ENCODE peak calls at places on chromosomes 16 and 17, in eight cellular contexts. O is adrenal gland, G is endodermal cell, U is colonic mucosa, N is GM13977, W is progenitor cell of endocrine pancreas, E is osteoblast, A is prostate gland. H is an unnamed sample.

GRCh38 chr17:48333034-48333491 is 97.0 kb downstream of the SKAP1 start:
- DNase-seq in O (no peak), G (no peak), U (no peak), N (peak), W (no peak), E (no peak), A (no peak), H (no peak)

GRCh38 chr17:48351916-48352332 is 78.1 kb downstream of the SKAP1 start:
- DNase-seq in O (no peak), G (no peak), U (no peak), N (peak), W (no peak), E (peak), A (no peak), H (no peak)

GRCh38 chr16:86018487-86018886 is 119.5 kb downstream of the IRF8 start:
- DNase-seq in O (peak), G (peak), U (peak), N (no peak), W (no peak), E (no peak), A (no peak), H (no peak)

GRCh38 chr16:87995644-87996043 is 44.4 kb downstream of the BANP start:
- DNase-seq in O (peak), G (no peak), U (no peak), N (no peak), W (no peak), E (no peak), A (no peak), H (no peak)

GRCh38 chr16:53041196-53041977 is 11.3 kb downstream of the CHD9NB start:
- DNase-seq in O (no peak), G (peak), U (no peak), N (no peak), W (no peak), E (peak), A (peak), H (peak)

GRCh38 chr16:22253272-22253671 is 43.9 kb upstream of the POLR3E start:
- DNase-seq in O (no peak), G (no peak), U (no peak), N (no peak), W (no peak), E (no peak), A (no peak), H (no peak)

GRCh38 chr16:74650966-74651567 is 15.6 kb downstream of the RFWD3 start:
- DNase-seq in O (no peak), G (no peak), U (no peak), N (no peak), W (no peak), E (no peak), A (no peak), H (peak)

GRCh38 chr17:67689534-67690177 is 28.1 kb upstream of the NOL11 start:
- DNase-seq in O (peak), G (peak), U (peak), N (peak), W (peak), E (peak), A (peak), H (peak)

GRCh38 chr17:33858121-33858520 is 397.0 kb upstream of the CCL2 start:
- DNase-seq in O (no peak), G (peak), U (no peak), N (no peak), W (no peak), E (no peak), A (no peak), H (no peak)

GRCh38 chr17:65593092-65593869 is 31.8 kb upstream of the AXIN2 start:
- DNase-seq in O (no peak), G (peak), U (no peak), N (no peak), W (no peak), E (no peak), A (no peak), H (no peak)

GRCh38 chr16:54171855-54172537 is 114.6 kb downstream of the IRX3 start:
- DNase-seq in O (no peak), G (peak), U (no peak), N (no peak), W (no peak), E (peak), A (no peak), H (no peak)

GRCh38 chr17:49219987-49220386 is 9.5 kb downstream of the ABI3 start:
- DNase-seq in O (no peak), G (peak), U (no peak), N (no peak), W (no peak), E (peak), A (no peak), H (no peak)

GRCh38 chr17:74177018-74177450 is 26.4 kb upstream of the RPL38 start:
- DNase-seq in O (no peak), G (no peak), U (no peak), N (no peak), W (no peak), E (peak), A (no peak), H (no peak)

GRCh38 chr17:31803494-31804213 is 55.4 kb downstream of the COPRS start:
- DNase-seq in O (no peak), G (no peak), U (peak), N (no peak), W (no peak), E (peak), A (no peak), H (no peak)

GRCh38 chr17:58278661-58279015 is 2.1 kb downstream of the MPO start:
- DNase-seq in O (peak), G (no peak), U (no peak), N (peak), W (no peak), E (peak), A (no peak), H (no peak)

GRCh38 chr17:68080411-68081150 is 45.0 kb downstream of the KPNA2 start:
- DNase-seq in O (no peak), G (no peak), U (no peak), N (no peak), W (no peak), E (no peak), A (no peak), H (no peak)

GRCh38 chr17:69906306-69906705 is 168.7 kb upstream of the KCNJ16 start:
- DNase-seq in O (no peak), G (no peak), U (no peak), N (no peak), W (no peak), E (no peak), A (no peak), H (no peak)

GRCh38 chr16:51374346-51374745 is 223.3 kb upstream of the SALL1 start:
- DNase-seq in O (no peak), G (no peak), U (no peak), N (no peak), W (no peak), E (no peak), A (no peak), H (no peak)

GRCh38 chr16:85309656-85310587 is 197.7 kb upstream of the CIBAR2 start:
- DNase-seq in O (no peak), G (peak), U (no peak), N (peak), W (no peak), E (no peak), A (no peak), H (no peak)

GRCh38 chr16:79209308-79209707 is 391.2 kb downstream of the MAF start:
- DNase-seq in O (no peak), G (no peak), U (no peak), N (no peak), W (no peak), E (no peak), A (no peak), H (no peak)

GRCh38 chr16:24537474-24538337 is 1.7 kb upstream of the RBBP6 start:
- DNase-seq in O (no peak), G (no peak), U (no peak), N (no peak), W (no peak), E (no peak), A (no peak), H (no peak)

GRCh38 chr17:57257911-57258885 is 1.9 kb downstream of the MSI2 start:
- DNase-seq in O (no peak), G (peak), U (peak), N (no peak), W (no peak), E (no peak), A (no peak), H (peak)

GRCh38 chr17:80125656-80126448 is 21.1 kb downstream of the EIF4A3 start:
- DNase-seq in O (no peak), G (no peak), U (no peak), N (no peak), W (no peak), E (peak), A (no peak), H (no peak)

GRCh38 chr16:71467810-71468209 is 5.8 kb upstream of the ZNF23 start:
- DNase-seq in O (no peak), G (peak), U (no peak), N (peak), W (peak), E (peak), A (no peak), H (peak)

GRCh38 chr17:46063239-46063638 is 64.2 kb downstream of the STH start:
- DNase-seq in O (no peak), G (no peak), U (no peak), N (no peak), W (no peak), E (peak), A (no peak), H (no peak)

GRCh38 chr17:40707720-40708119 is 4.2 kb upstream of the KRT24 start:
- DNase-seq in O (peak), G (no peak), U (peak), N (no peak), W (no peak), E (no peak), A (no peak), H (peak)

GRCh38 chr17:37220609-37220953 is 155.2 kb upstream of the C17orf78 start:
- DNase-seq in O (peak), G (peak), U (no peak), N (peak), W (no peak), E (no peak), A (no peak), H (peak)

GRCh38 chr16:69143116-69143515 is 10.7 kb downstream of the UTP4 start:
- DNase-seq in O (no peak), G (no peak), U (peak), N (no peak), W (no peak), E (no peak), A (no peak), H (peak)
- TF ChIP-seq CTCF in O (no peak), G (no peak), U (peak), N (no peak), W (no peak), E (no peak), A (no peak), H (no peak)

GRCh38 chr16:14669776-14670175 is 24.3 kb downstream of the PLA2G10 start:
- DNase-seq in O (peak), G (no peak), U (peak), N (no peak), W (no peak), E (peak), A (no peak), H (no peak)
- TF ChIP-seq CTCF in O (no peak), G (peak), U (no peak), N (no peak), W (no peak), E (no peak), A (no peak), H (no peak)

GRCh38 chr16:67897231-67897630 is 4.2 kb downstream of the PSKH1 start:
- DNase-seq in O (no peak), G (no peak), U (no peak), N (no peak), W (no peak), E (peak), A (no peak), H (no peak)

GRCh38 chr16:67900156-67900555 is 7.1 kb downstream of the PSKH1 start:
- DNase-seq in O (no peak), G (no peak), U (no peak), N (no peak), W (no peak), E (no peak), A (no peak), H (no peak)

GRCh38 chr16:67907397-67907796 is 14.3 kb downstream of the PSKH1 start:
- DNase-seq in O (no peak), G (no peak), U (no peak), N (no peak), W (no peak), E (peak), A (no peak), H (no peak)

GRCh38 chr16:67901734-67902133 is 8.7 kb downstream of the PSKH1 start:
- DNase-seq in O (no peak), G (no peak), U (peak), N (no peak), W (no peak), E (no peak), A (no peak), H (no peak)

DNA sequence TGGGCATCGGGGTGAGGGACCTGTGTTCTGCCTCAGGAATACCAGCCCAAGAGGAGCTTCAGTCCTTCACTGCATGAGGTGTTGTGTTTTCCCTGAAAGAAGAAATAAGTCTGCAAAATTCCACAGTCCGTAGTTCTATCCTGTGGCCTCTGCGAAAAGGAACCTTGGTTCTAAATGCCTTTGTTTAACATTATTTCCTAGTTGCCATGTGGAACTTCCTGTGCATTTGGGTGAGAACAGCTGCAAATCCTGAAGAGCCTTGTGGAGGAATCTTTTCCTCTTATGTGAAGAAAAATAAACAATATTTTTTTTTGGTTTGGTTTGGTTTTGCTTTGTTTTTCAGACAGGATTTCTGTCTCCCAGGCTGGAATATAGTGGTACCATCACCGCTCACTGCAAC is 9.8 kb downstream of the PSKH1 start:
- DNase-seq in O (no peak), G (no peak), U (no peak), N (no peak), W (no peak), E (peak), A (no peak), H (no peak)
- TF ChIP-seq CTCF in O (no peak), G (no peak), U (no peak), N (no peak), W (no peak), E (no peak), A (no peak), H (no peak)

GRCh38 chr16:73217654-73218053 is 169.7 kb upstream of the ZFHX3 start:
- DNase-seq in O (no peak), G (no peak), U (no peak), N (no peak), W (no peak), E (no peak), A (no peak), H (no peak)
- TF ChIP-seq CTCF in O (no peak), G (peak), U (no peak), N (no peak), W (peak), E (peak), A (no peak), H (peak)

GRCh38 chr16:17469011-17469741 is 1.6 kb downstream of the XYLT1 start:
- DNase-seq in O (no peak), G (peak), U (peak), N (no peak), W (no peak), E (peak), A (no peak), H (no peak)
- TF ChIP-seq CTCF in O (no peak), G (no peak), U (no peak), N (no peak), W (no peak), E (no peak), A (no peak), H (no peak)

H was measured in endothelial cell.